ENCODE peak calls at places on chromosomes 16 and 17, in four cellular contexts. A is activated CD4-positive, alpha-beta T cell treated with anti-CD3 and anti-CD28 coated beads for 48 hours; G is GM04503; E is transverse colon. S is an unnamed sample.

GRCh38 chr17:511833-512251 is 159.2 kb upstream of the RPH3AL start:
- DNase-seq in A (no peak), G (no peak), E (no peak), S (no peak)

GRCh38 chr17:60311936-60312335 is 80.0 kb downstream of the USP32 start:
- DNase-seq in A (no peak), G (peak), E (no peak), S (no peak)

GRCh38 chr16:8548166-8548565 is 42.1 kb downstream of the TMEM114 start:
- DNase-seq in A (no peak), G (no peak), E (peak), S (no peak)

GRCh38 chr16:79800016-79800608 is 199.6 kb upstream of the MAF start:
- DNase-seq in A (no peak), G (no peak), E (no peak), S (no peak)

GRCh38 chr17:81252336-81253329 is 13.5 kb downstream of the NDUFAF8 start:
- DNase-seq in A (no peak), G (no peak), E (no peak), S (no peak)

GRCh38 chr17:48307222-48307621 is 122.8 kb downstream of the SKAP1 start:
- DNase-seq in A (no peak), G (no peak), E (no peak), S (no peak)

GRCh38 chr17:37430051-37430591 is 23.4 kb downstream of the TADA2A start:
- DNase-seq in A (no peak), G (peak), E (no peak), S (no peak)

GRCh38 chr16:24784121-24784520 is 54.7 kb downstream of the TNRC6A start:
- DNase-seq in A (no peak), G (no peak), E (no peak), S (no peak)

GRCh38 chr17:36657763-36658490 is 56.5 kb downstream of the MRM1 start:
- DNase-seq in A (peak), G (no peak), E (peak), S (peak)

GRCh38 chr17:73138541-73139138 is 26.2 kb upstream of the SSTR2 start:
- DNase-seq in A (no peak), G (no peak), E (no peak), S (no peak)

GRCh38 chr16:21628772-21629171 is 23.6 kb downstream of the IGSF6 start:
- DNase-seq in A (no peak), G (peak), E (no peak), S (no peak)

GRCh38 chr16:77581706-77582105 is 140.6 kb upstream of the NUDT7 start:
- DNase-seq in A (no peak), G (no peak), E (no peak), S (no peak)